ENCODE peak calls at places on chromosome 13, in ten cellular contexts. Y is omental fat pad; V is HAP-1; P is tibial nerve; S is activated CD4-positive, alpha-beta memory T cell treated with anti-CD3 and anti-CD28 coated beads, Interleukin-2, amount 10 ng/mL, durations not matched to agents 7 days and 5 days; N is hippocampal formation; X is NCI-H2081; K is sciatic nerve; L is stimulated activated CD4-positive, alpha-beta T cell treated with anti-CD3 and anti-CD28 coated beads, Interleukin-2, amount 100 ng/mL, for 48 hours; O is AG08395. G is an unnamed sample.

GRCh38 chr13:103671547-103671946 is 605.3 kb upstream of the SLC10A2 start:
- DNase-seq in Y (no peak), V (no peak), P (no peak), S (no peak), N (no peak), X (no peak), K (no peak), L (no peak), O (no peak), G (no peak)

GRCh38 chr13:72868229-72868628 is 86.3 kb downstream of the PIBF1 start:
- DNase-seq in Y (no peak), V (no peak), P (no peak), S (no peak), N (no peak), X (no peak), K (no peak), L (no peak), O (no peak), G (no peak)

GRCh38 chr13:27744861-27745260 is 47.4 kb upstream of the GSX1 start:
- DNase-seq in Y (no peak), V (peak), P (no peak), S (no peak), N (no peak), X (no peak), K (no peak), L (no peak), O (no peak), G (no peak)

GRCh38 chr13:30196025-30196424 is 111.3 kb downstream of the KATNAL1 start:
- DNase-seq in Y (no peak), V (no peak), P (no peak), S (no peak), N (no peak), X (peak), K (no peak), L (no peak), O (no peak), G (no peak)

GRCh38 chr13:106795847-106796246 is 227.9 kb upstream of the ARGLU1 start:
- DNase-seq in Y (no peak), V (no peak), P (no peak), S (no peak), N (no peak), X (no peak), K (no peak), L (no peak), O (no peak), G (no peak)

GRCh38 chr13:42211704-42212103 is 60.2 kb upstream of the AKAP11 start:
- DNase-seq in Y (no peak), V (no peak), P (no peak), S (no peak), N (no peak), X (no peak), K (no peak), L (no peak), O (no peak), G (no peak)

GRCh38 chr13:113545455-113545930 is 39.1 kb upstream of the TFDP1 start:
- DNase-seq in Y (no peak), V (peak), P (no peak), S (no peak), N (no peak), X (no peak), K (peak), L (no peak), O (peak), G (peak)

GRCh38 chr13:113145911-113146598 is 12.4 kb upstream of the PROZ start:
- DNase-seq in Y (no peak), V (no peak), P (no peak), S (peak), N (no peak), X (no peak), K (no peak), L (no peak), O (no peak), G (peak)

GRCh38 chr13:75675421-75675820 is 39.3 kb downstream of the LMO7 start:
- DNase-seq in Y (no peak), V (no peak), P (no peak), S (no peak), N (no peak), X (no peak), K (no peak), L (no peak), O (no peak), G (no peak)

GRCh38 chr13:101514695-101515275 is 62.3 kb downstream of the ITGBL1 start:
- DNase-seq in Y (no peak), V (peak), P (no peak), S (no peak), N (peak), X (peak), K (no peak), L (peak), O (peak), G (no peak)

GRCh38 chr13:87234981-87235380 is 436.2 kb upstream of the SLITRK5 start:
- DNase-seq in Y (no peak), V (no peak), P (no peak), S (no peak), N (no peak), X (no peak), K (no peak), L (no peak), O (no peak), G (no peak)

GRCh38 chr13:49225358-49226042 is 5.4 kb downstream of the MLNR start:
- DNase-seq in Y (no peak), V (no peak), P (no peak), S (no peak), N (no peak), X (no peak), K (no peak), L (no peak), O (no peak), G (no peak)

GRCh38 chr13:99277629-99278028 is 19.4 kb upstream of the GPR18 start:
- DNase-seq in Y (no peak), V (no peak), P (no peak), S (no peak), N (no peak), X (no peak), K (no peak), L (no peak), O (no peak), G (no peak)

GRCh38 chr13:112510002-112510780 is 77.8 kb downstream of the TUBGCP3 start:
- DNase-seq in Y (no peak), V (peak), P (no peak), S (no peak), N (peak), X (peak), K (no peak), L (no peak), O (peak), G (no peak)

GRCh38 chr13:48235100-48235813 is 2.3 kb downstream of the ITM2B start:
- DNase-seq in Y (no peak), V (peak), P (no peak), S (no peak), N (peak), X (no peak), K (no peak), L (no peak), O (peak), G (no peak)

GRCh38 chr13:111424134-111424533 is 103.7 kb downstream of the TEX29 start:
- DNase-seq in Y (no peak), V (no peak), P (no peak), S (no peak), N (no peak), X (no peak), K (no peak), L (no peak), O (no peak), G (no peak)

GRCh38 chr13:35470671-35471465 is 5.6 kb downstream of the MAB21L1 start:
- DNase-seq in Y (no peak), V (no peak), P (peak), S (no peak), N (no peak), X (no peak), K (peak), L (no peak), O (no peak), G (no peak)

GRCh38 chr13:114097893-114098688 is 34.3 kb downstream of the RASA3 start:
- DNase-seq in Y (peak), V (peak), P (peak), S (no peak), N (no peak), X (no peak), K (peak), L (no peak), O (no peak), G (peak)

GRCh38 chr13:108508263-108508662 is 121.1 kb upstream of the MYO16 start:
- DNase-seq in Y (no peak), V (no peak), P (no peak), S (no peak), N (no peak), X (no peak), K (no peak), L (no peak), O (no peak), G (no peak)

GRCh38 chr13:59787679-59788078 is 376.0 kb downstream of the DIAPH3 start:
- DNase-seq in Y (no peak), V (peak), P (no peak), S (no peak), N (no peak), X (no peak), K (no peak), L (no peak), O (no peak), G (no peak)

GRCh38 chr13:95603887-95604533 is 40.5 kb downstream of the DZIP1 start:
- DNase-seq in Y (no peak), V (no peak), P (no peak), S (no peak), N (no peak), X (no peak), K (no peak), L (no peak), O (no peak), G (no peak)

GRCh38 chr13:98567140-98567539 is 9.8 kb downstream of the STK24 start:
- DNase-seq in Y (no peak), V (no peak), P (no peak), S (no peak), N (no peak), X (no peak), K (no peak), L (no peak), O (no peak), G (no peak)

GRCh38 chr13:53151692-53152421 is 123.2 kb downstream of the OLFM4 start:
- DNase-seq in Y (no peak), V (peak), P (no peak), S (peak), N (peak), X (peak), K (no peak), L (peak), O (peak), G (no peak)

GRCh38 chr13:94121686-94122085 is 357.8 kb downstream of the DCT start:
- DNase-seq in Y (no peak), V (no peak), P (no peak), S (no peak), N (no peak), X (no peak), K (no peak), L (no peak), O (peak), G (no peak)

GRCh38 chr13:90201676-90202425 is 1145.6 kb upstream of the MIR17HG start:
- DNase-seq in Y (no peak), V (no peak), P (no peak), S (no peak), N (no peak), X (no peak), K (no peak), L (no peak), O (peak), G (no peak)

GRCh38 chr13:107518780-107519179 is 696.6 kb downstream of the LIG4 start:
- DNase-seq in Y (no peak), V (no peak), P (no peak), S (no peak), N (no peak), X (no peak), K (no peak), L (no peak), O (no peak), G (no peak)

G was measured in cardiac septum.